ENCODE peak calls at places on chromosomes 4 and X, in six cellular contexts. U is CD8-positive, alpha-beta T cell; R is left lung; S is aorta; M is CD4-positive, CD25-positive, alpha-beta regulatory T cell; K is iPS DF 6.9. Y is an unnamed sample. For H3K36me3, the result is how much of the 10 kb centered on the place peaks cover.

GRCh38 chr4:77706717-77707116 is 101.1 kb downstream of the CXCL13 start:
- DNase-seq in R (no peak), M (no peak), U (no peak), S (no peak), K (no peak), Y (no peak)

GRCh38 chr4:94571301-94571700 is 119.6 kb downstream of the PDLIM5 start:
- DNase-seq in U (no peak), K (no peak), R (no peak), M (no peak), S (no peak), Y (no peak)

GRCh38 chrX:153381684-153382532 is 19.2 kb downstream of the PNMA6E start:
- DNase-seq in M (no peak), K (no peak), S (no peak), U (no peak), R (no peak), Y (peak)

GRCh38 chrX:69305333-69306062 is 140.2 kb upstream of the PJA1 start:
- DNase-seq in R (no peak), M (no peak), S (no peak), U (no peak), K (peak), Y (no peak)

GRCh38 chr4:183458005-183458404 is 13.6 kb downstream of the CDKN2AIP start:
- DNase-seq in M (no peak), U (no peak), R (no peak), K (no peak), S (no peak), Y (no peak)

GRCh38 chrX:45851434-45851991 is 650.8 kb upstream of the DIPK2B start:
- DNase-seq in R (no peak), K (peak), U (peak), S (no peak), M (peak), Y (no peak)

GRCh38 chr4:5887011-5887360 is 5.9 kb downstream of the CRMP1 start:
- DNase-seq in R (no peak), S (no peak), M (no peak), K (no peak), U (no peak), Y (no peak)

GRCh38 chrX:139825618-139826017 is 107.2 kb downstream of the ATP11C start:
- DNase-seq in U (no peak), K (no peak), S (no peak), R (no peak), M (no peak), Y (no peak)

GRCh38 chr4:86891785-86892638 is at the start of gene C4orf36:
- DNase-seq in R (peak), M (no peak), S (peak), U (no peak), K (peak), Y (peak)

GRCh38 chr4:53932784-53933183 is 131.6 kb downstream of the CHIC2 start:
- DNase-seq in U (no peak), M (no peak), S (no peak), K (no peak), R (no peak), Y (peak)

GRCh38 chr4:24408640-24409039 is 175.7 kb downstream of the DHX15 start:
- DNase-seq in M (no peak), K (no peak), U (no peak), S (no peak), R (no peak), Y (no peak)

GRCh38 chr4:24416293-24416692 is 168.1 kb downstream of the DHX15 start:
- DNase-seq in K (no peak), R (no peak), M (no peak), U (no peak), S (no peak), Y (no peak)

GRCh38 chr4:24413311-24413784 is 171.0 kb downstream of the DHX15 start:
- DNase-seq in R (no peak), S (no peak), K (no peak), U (no peak), M (no peak), Y (no peak)

GRCh38 chr4:24405926-24406325 is 178.4 kb downstream of the DHX15 start:
- DNase-seq in U (no peak), K (no peak), R (no peak), S (no peak), M (no peak), Y (no peak)

GRCh38 chr4:24411299-24411698 is 173.1 kb downstream of the DHX15 start:
- DNase-seq in U (no peak), R (no peak), K (no peak), S (no peak), M (no peak), Y (no peak)
- H3K27ac ChIP-seq in U (no peak), R (no peak), K (no peak), S (no peak), M (no peak), Y (no peak)

GRCh38 chr4:20724915-20725314 is 24.7 kb downstream of the PACRGL start:
- DNase-seq in M (no peak), K (no peak), U (no peak), R (no peak), S (no peak), Y (no peak)
- H3K36me3 ChIP-seq in M (under half), K (under half), U (under half), R (half or more), S (under half), Y (under half)

GRCh38 chr4:148023782-148024181 is 291.9 kb downstream of the ARHGAP10 start:
- DNase-seq in M (no peak), K (no peak), R (no peak), U (no peak), S (no peak), Y (no peak)
- H3K27ac ChIP-seq in M (no peak), K (no peak), R (no peak), U (no peak), S (no peak), Y (no peak)

DNA sequence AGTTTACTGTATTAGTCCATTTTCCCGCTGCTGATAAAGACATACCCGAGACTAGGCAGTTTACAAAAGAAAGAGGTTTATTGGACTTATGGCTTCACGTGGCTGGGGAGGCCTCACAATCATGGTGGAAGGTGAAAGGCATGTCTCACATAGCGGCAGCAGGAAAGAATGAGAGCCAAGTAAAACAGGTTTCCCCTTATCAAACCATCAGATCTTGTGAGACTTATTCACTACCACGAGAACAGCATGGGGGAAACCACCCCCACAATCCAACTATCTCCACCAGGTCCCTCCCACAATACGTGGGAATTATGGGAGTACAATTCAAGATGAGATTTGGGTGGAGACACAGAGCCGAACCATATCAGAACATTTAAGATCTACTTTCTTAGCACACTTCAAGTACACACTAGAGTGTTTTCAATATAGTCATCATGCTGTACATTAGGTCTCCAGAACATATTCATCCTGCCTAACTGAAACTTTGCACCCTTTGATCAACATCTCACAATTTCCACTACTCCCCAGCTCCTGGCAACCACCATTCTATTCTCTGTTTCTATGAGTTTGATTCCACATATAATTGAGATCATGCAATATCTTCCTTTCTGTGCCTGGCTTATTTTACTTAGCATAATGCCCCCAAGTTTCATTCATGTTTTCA is 341.0 kb downstream of the ARHGAP24 start:
- DNase-seq in K (no peak), M (no peak), U (no peak), S (no peak), R (no peak), Y (peak)
- H3K36me3 ChIP-seq in K (under half), M (under half), U (under half), S (under half), R (under half), Y (under half)

GRCh38 chrX:131727778-131728177 is 183.9 kb downstream of the OR13H1 start:
- DNase-seq in U (no peak), S (no peak), K (no peak), R (no peak), M (no peak), Y (no peak)

GRCh38 chrX:131725001-131725654 is 181.3 kb downstream of the OR13H1 start:
- DNase-seq in S (no peak), R (no peak), M (no peak), U (no peak), K (no peak), Y (no peak)

GRCh38 chrX:131728295-131729145 is 184.6 kb downstream of the OR13H1 start:
- DNase-seq in U (no peak), S (no peak), K (no peak), M (no peak), R (peak), Y (peak)

GRCh38 chrX:131724292-131724691 is 180.4 kb downstream of the OR13H1 start:
- DNase-seq in S (no peak), K (no peak), M (no peak), U (no peak), R (no peak), Y (no peak)

GRCh38 chrX:131729295-131729694 is 185.4 kb downstream of the OR13H1 start:
- DNase-seq in K (no peak), S (peak), U (no peak), R (peak), M (no peak), Y (peak)
- H3K27ac ChIP-seq in K (no peak), S (no peak), U (no peak), R (no peak), M (no peak), Y (no peak)

DNA sequence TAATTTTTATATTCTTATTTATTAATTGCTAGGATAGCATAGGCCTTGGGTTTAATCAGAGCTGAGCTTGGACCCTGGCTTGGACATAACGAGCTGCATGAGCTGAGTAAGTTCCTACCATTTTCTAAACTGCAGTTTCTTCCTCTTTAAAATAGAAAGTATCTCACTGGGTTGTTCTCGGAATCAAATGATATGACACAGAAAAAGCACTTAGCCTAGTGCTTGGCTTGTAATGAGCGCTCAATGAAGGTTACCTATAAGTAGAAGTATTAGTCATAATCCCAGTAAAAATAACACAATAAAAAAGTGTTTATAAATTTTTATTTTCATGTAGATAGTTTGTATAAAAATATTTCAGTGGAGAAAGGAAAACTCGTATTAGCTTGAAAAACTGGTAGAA is 113.3 kb upstream of the PDLIM3 start:
- DNase-seq in U (no peak), K (no peak), R (no peak), M (no peak), S (no peak), Y (no peak)
- H3K36me3 ChIP-seq in U (under half), K (under half), R (under half), M (under half), S (under half), Y (under half)

GRCh38 chr4:8427262-8427661 is 13.3 kb downstream of the ACOX3 start:
- DNase-seq in K (no peak), R (no peak), S (no peak), U (no peak), M (no peak), Y (no peak)

GRCh38 chr4:8422327-8422726 is 18.2 kb downstream of the ACOX3 start:
- DNase-seq in R (no peak), U (no peak), M (no peak), K (no peak), S (no peak), Y (no peak)

GRCh38 chr4:8427761-8428287 is 12.7 kb downstream of the ACOX3 start:
- DNase-seq in K (no peak), S (no peak), M (no peak), R (no peak), U (no peak), Y (peak)

GRCh38 chr4:8419222-8420041 is 21.1 kb downstream of the ACOX3 start:
- DNase-seq in U (no peak), S (no peak), R (no peak), K (no peak), M (no peak), Y (no peak)

DNA sequence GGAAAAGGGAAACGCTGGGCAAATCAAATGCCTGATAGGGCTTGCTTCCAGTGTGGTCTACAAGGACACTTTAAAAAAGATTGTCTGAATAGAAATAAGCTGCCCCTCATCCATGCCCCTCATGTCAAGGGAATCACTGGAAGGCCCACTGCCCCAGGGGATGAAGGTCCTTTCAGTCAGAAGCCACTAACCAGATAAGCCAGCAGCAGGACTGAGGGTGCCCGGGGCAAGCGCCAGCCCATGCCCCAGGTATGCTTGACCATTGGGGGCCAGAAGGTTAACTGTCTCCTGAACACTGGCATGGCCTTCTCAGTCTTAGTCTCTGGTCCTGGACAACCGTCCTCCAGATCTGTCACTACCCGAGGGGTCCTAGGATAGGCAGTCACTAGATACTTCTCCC is 17.7 kb downstream of the ACOX3 start:
- DNase-seq in R (no peak), M (no peak), S (no peak), K (no peak), U (no peak), Y (no peak)
- H3K27ac ChIP-seq in R (no peak), M (no peak), S (no peak), K (no peak), U (no peak), Y (no peak)

DNA sequence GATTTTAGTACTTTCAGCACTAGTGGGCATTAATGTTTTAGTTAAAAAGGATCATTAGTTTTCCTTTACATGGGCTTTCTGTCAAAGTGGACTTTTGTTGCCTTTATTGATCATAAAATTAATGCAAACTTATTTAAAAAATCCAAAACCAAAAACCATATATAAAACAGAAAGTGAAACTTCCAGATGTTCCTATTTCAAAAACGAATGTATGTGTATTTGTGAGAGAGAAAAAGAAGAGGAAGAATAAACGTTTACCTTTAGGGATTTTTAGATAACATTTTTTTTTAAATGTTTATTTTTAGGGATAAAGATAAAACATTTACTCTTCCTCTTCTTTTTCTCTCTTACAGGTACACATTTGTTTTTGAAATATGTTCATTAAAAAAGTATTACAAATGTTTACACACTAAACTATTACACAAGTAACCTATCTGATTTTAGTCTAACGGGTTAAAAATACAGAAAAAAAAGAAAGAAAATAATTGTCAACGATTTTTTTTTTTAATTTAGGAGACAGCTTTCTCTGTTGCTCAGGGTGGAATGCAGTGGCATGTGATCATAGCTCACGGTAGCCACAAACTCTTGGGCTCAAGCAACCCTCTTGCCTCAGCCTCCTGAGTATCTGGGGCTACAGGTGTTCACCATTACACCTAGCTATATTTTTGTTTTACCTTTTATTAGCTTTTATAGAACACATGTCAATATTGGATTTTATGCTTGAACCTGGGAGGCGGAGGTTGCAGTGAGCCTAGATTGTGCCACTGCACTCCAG is 16.8 kb upstream of the COX18 start:
- DNase-seq in U (no peak), S (no peak), K (no peak), M (no peak), R (no peak), Y (no peak)
- H3K36me3 ChIP-seq in U (under half), S (under half), K (under half), M (under half), R (half or more), Y (under half)